ENCODE peak calls at places on chromosome 18, in six cellular contexts. L is HuH-7, X is left ventricle myocardium inferior, Q is left lung, G is GM03348, J is smooth muscle cell of the brain vasculature. K is an unnamed sample.

GRCh38 chr18:31619291-31619690 is 27.6 kb downstream of the TTR start:
- DNase-seq in L (no peak), X (no peak), Q (no peak), J (no peak), G (no peak), K (no peak)

GRCh38 chr18:46946656-46947282 is 29.4 kb downstream of the KATNAL2 start:
- DNase-seq in L (no peak), Q (peak), J (no peak), G (peak), X (peak), K (peak)

GRCh38 chr18:40851014-40851429 is 1104.0 kb upstream of the PIK3C3 start:
- DNase-seq in Q (peak), J (no peak), G (no peak), L (no peak), X (no peak), K (no peak)

GRCh38 chr18:77084757-77085035 is 47.9 kb downstream of the MBP start:
- DNase-seq in L (peak), G (no peak), Q (no peak), J (no peak), X (no peak), K (no peak)

GRCh38 chr18:76494541-76495403 is at the start of gene ZNF516:
- DNase-seq in G (peak), J (no peak), L (no peak), X (peak), Q (no peak), K (no peak)

GRCh38 chr18:23133860-23134779 is 1.2 kb upstream of the CABLES1 start:
- DNase-seq in X (no peak), Q (peak), G (no peak), L (peak), J (no peak), K (no peak)

GRCh38 chr18:12621737-12622306 is 36.1 kb downstream of the SPIRE1 start:
- DNase-seq in J (no peak), Q (no peak), X (no peak), G (peak), L (no peak), K (peak)

GRCh38 chr18:49237031-49237430 is 223.4 kb downstream of the DYM start:
- DNase-seq in G (no peak), L (no peak), J (no peak), X (no peak), Q (no peak), K (no peak)

GRCh38 chr18:22591231-22591630 is 173.5 kb upstream of the CTAGE1 start:
- DNase-seq in X (no peak), J (peak), L (no peak), G (no peak), Q (no peak), K (no peak)

GRCh38 chr18:79401494-79402208 is 5.9 kb downstream of the NFATC1 start:
- DNase-seq in L (no peak), G (no peak), J (no peak), X (peak), Q (no peak), K (no peak)

GRCh38 chr18:42706618-42707017 is 408.9 kb downstream of the RIT2 start:
- DNase-seq in Q (no peak), J (no peak), L (no peak), G (no peak), X (no peak), K (no peak)

K was measured in AG08395.